ENCODE peak calls at places on chromosomes 3 and 15, in nine cellular contexts. L is HCT116, V is K562, R is stomach, F is H1, K is SK-N-SH, W is transverse colon, Z is endothelial cell of umbilical vein, J is upper lobe of left lung. P is an unnamed sample. For H3K4me1, the result is how much of the 10 kb centered on the place peaks cover.

GRCh38 chr3:31186041-31186440 is 291.6 kb upstream of the GADL1 start:
- DNase-seq in F (no peak), Z (no peak), W (no peak), V (no peak), L (no peak), J (no peak), R (no peak), K (no peak), P (no peak)

GRCh38 chr15:82079736-82080135 is 33.9 kb upstream of the MEX3B start:
- DNase-seq in R (no peak), K (no peak), L (no peak), V (no peak), W (no peak), J (no peak), F (no peak), Z (no peak), P (no peak)

GRCh38 chr3:124558898-124559649 is 171.2 kb upstream of the UMPS start:
- DNase-seq in Z (peak), R (peak), W (peak), L (peak), F (no peak), K (peak), J (peak), V (peak), P (peak)

GRCh38 chr15:70152070-70152480 is 54.4 kb upstream of the TLE3 start:
- DNase-seq in K (no peak), R (peak), W (no peak), L (no peak), Z (peak), V (no peak), F (no peak), J (no peak), P (no peak)

GRCh38 chr3:79012946-79013362 is 754.8 kb downstream of the ROBO1 start:
- DNase-seq in Z (no peak), V (no peak), W (no peak), L (no peak), F (no peak), K (no peak), J (no peak), R (no peak), P (no peak)

GRCh38 chr3:17301271-17301670 is 416.5 kb downstream of the PLCL2 start:
- DNase-seq in F (no peak), L (no peak), V (no peak), R (no peak), J (no peak), Z (no peak), K (no peak), W (no peak), P (no peak)

GRCh38 chr3:55615694-55616310 is 128.7 kb upstream of the WNT5A start:
- DNase-seq in V (no peak), W (no peak), J (no peak), L (no peak), F (no peak), K (no peak), R (no peak), Z (no peak), P (peak)

GRCh38 chr3:41893977-41894376 is 67.9 kb downstream of the ULK4 start:
- DNase-seq in J (no peak), Z (peak), L (peak), F (no peak), K (peak), W (no peak), V (peak), R (no peak), P (no peak)

GRCh38 chr15:55743615-55743978 is 645 bp upstream of the PRTG start:
- DNase-seq in W (no peak), L (no peak), K (no peak), R (no peak), J (no peak), V (no peak), F (no peak), Z (peak), P (no peak)

GRCh38 chr15:62857411-62857853 is 185.1 kb upstream of the TPM1 start:
- DNase-seq in W (no peak), Z (no peak), K (no peak), V (no peak), L (no peak), F (no peak), R (no peak), J (peak), P (no peak)

GRCh38 chr3:35262376-35262775 is 376.9 kb upstream of the ARPP21 start:
- DNase-seq in K (no peak), W (no peak), Z (no peak), J (no peak), R (no peak), F (no peak), L (no peak), V (no peak), P (no peak)

GRCh38 chr3:21654662-21655061 is 96.3 kb downstream of the ZNF385D start:
- DNase-seq in K (no peak), V (no peak), J (no peak), L (no peak), R (no peak), F (no peak), Z (no peak), W (no peak), P (no peak)

GRCh38 chr3:105518806-105519418 is 152.2 kb downstream of the ALCAM start:
- DNase-seq in R (no peak), K (peak), L (peak), W (no peak), V (peak), Z (peak), J (no peak), F (no peak), P (no peak)

GRCh38 chr3:43231276-43232000 is 54.9 kb upstream of the SNRK start:
- DNase-seq in W (no peak), V (no peak), R (no peak), J (no peak), F (no peak), L (no peak), Z (no peak), K (no peak), P (no peak)

GRCh38 chr3:137988152-137988551 is 21.8 kb upstream of the CLDN18 start:
- DNase-seq in L (no peak), K (no peak), Z (no peak), W (no peak), J (peak), F (no peak), R (peak), V (no peak), P (no peak)

GRCh38 chr3:105365536-105366301 is 990 bp upstream of the ALCAM start:
- DNase-seq in Z (no peak), V (no peak), L (no peak), W (no peak), R (peak), J (peak), F (no peak), K (peak), P (no peak)

GRCh38 chr3:138939563-138940241 is 7.2 kb downstream of the FOXL2 start:
- DNase-seq in W (no peak), K (peak), F (peak), J (no peak), V (no peak), L (no peak), Z (no peak), R (no peak), P (no peak)

GRCh38 chr3:22451501-22451900 is 700.5 kb upstream of the ZNF385D start:
- DNase-seq in R (no peak), F (no peak), L (no peak), V (no peak), K (peak), Z (no peak), J (no peak), W (no peak), P (no peak)

GRCh38 chr3:149553781-149554451 is 79.4 kb downstream of the TM4SF4 start:
- DNase-seq in Z (peak), W (peak), J (no peak), R (no peak), F (no peak), V (no peak), L (no peak), K (peak), P (peak)

GRCh38 chr3:44926921-44927320 is 49.1 kb downstream of the ZDHHC3 start:
- DNase-seq in K (no peak), J (no peak), V (peak), W (no peak), F (no peak), L (no peak), Z (no peak), R (no peak), P (no peak)

GRCh38 chr3:177928156-177928555 is 608.1 kb upstream of the KCNMB2 start:
- DNase-seq in R (no peak), Z (no peak), V (no peak), K (no peak), W (no peak), F (no peak), J (no peak), L (peak), P (no peak)

GRCh38 chr3:78497025-78497424 is 1270.8 kb downstream of the ROBO1 start:
- DNase-seq in W (no peak), F (no peak), Z (no peak), K (peak), V (no peak), L (no peak), J (peak), R (no peak), P (no peak)

GRCh38 chr3:30683769-30684168 is 77.4 kb downstream of the TGFBR2 start:
- DNase-seq in Z (no peak), F (no peak), K (no peak), V (no peak), J (no peak), R (no peak), W (no peak), L (no peak), P (no peak)

GRCh38 chr3:116759316-116759715 is 49.7 kb downstream of the TUSC7 start:
- DNase-seq in L (no peak), Z (no peak), K (no peak), J (no peak), F (no peak), V (no peak), W (no peak), R (no peak), P (no peak)

GRCh38 chr3:130963878-130964277 is 62.7 kb downstream of the ASTE1 start:
- DNase-seq in K (no peak), J (no peak), F (no peak), Z (peak), L (peak), W (no peak), R (no peak), V (no peak), P (no peak)

GRCh38 chr3:27293954-27294353 is 75.2 kb downstream of the NEK10 start:
- DNase-seq in J (no peak), W (no peak), K (no peak), Z (no peak), R (no peak), L (no peak), F (no peak), V (no peak), P (no peak)

GRCh38 chr3:42224658-42225421 is 41.1 kb downstream of the CCK start:
- DNase-seq in K (no peak), F (no peak), Z (no peak), R (no peak), L (no peak), V (no peak), W (no peak), J (no peak), P (no peak)

GRCh38 chr15:38217788-38218609 is 34.6 kb upstream of the SPRED1 start:
- DNase-seq in Z (no peak), W (no peak), F (no peak), L (no peak), J (peak), K (no peak), V (no peak), R (no peak), P (no peak)

GRCh38 chr15:65338823-65339222 is 34.3 kb downstream of the RNU5B-1 start:
- DNase-seq in R (no peak), W (no peak), K (no peak), F (no peak), J (no peak), V (no peak), L (no peak), Z (no peak), P (no peak)

GRCh38 chr3:113570158-113570557 is 37.8 kb downstream of the SIDT1 start:
- DNase-seq in K (no peak), J (no peak), Z (no peak), V (no peak), R (no peak), L (no peak), W (no peak), F (no peak), P (no peak)
- TF ChIP-seq POLR2AphosphoS5 in K (no peak), J (no peak), Z (no peak), V (no peak), R (no peak), L (no peak), W (no peak), F (no peak), P (no peak)

DNA sequence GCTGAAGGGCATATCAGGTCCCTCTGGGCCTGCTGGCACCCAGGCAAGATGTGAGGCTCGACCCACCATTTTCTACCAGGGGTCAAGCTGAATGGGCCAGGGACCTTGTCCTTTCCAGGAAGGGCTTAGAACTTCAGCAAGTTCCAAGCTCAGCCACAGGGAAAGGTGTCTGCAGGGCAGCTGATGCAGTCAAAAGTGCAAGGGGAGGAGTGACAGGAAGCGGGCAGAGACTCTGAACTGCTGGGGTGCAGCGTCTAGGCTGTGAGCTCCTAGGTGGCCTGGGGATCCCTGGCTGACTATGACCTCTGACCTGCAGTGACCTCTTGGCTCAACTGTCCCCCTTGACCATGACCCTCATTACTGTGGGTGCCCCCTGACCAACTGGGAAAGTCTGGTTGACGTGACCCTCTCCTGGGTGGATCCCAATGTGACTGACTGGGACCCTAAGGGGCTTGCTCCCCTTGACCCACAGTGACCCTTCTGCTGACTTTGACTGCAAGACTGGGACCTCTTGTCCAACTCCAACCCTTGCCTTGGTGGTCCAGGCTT is 14.4 kb upstream of the SEC13 start:
- DNase-seq in V (no peak), W (no peak), K (no peak), L (no peak), Z (no peak), J (no peak), R (no peak), F (no peak), P (no peak)
- H3K4me1 ChIP-seq in V (under half), W (under half), K (under half), L (under half), Z (under half), J (under half), R (under half), F (under half), P (under half)

GRCh38 chr3:172137287-172138030 is 98.1 kb downstream of the FNDC3B start:
- DNase-seq in L (no peak), K (no peak), V (no peak), Z (peak), J (no peak), F (no peak), R (no peak), W (no peak), P (no peak)

GRCh38 chr3:172139528-172140276 is 100.3 kb downstream of the FNDC3B start:
- DNase-seq in V (no peak), L (no peak), Z (peak), K (no peak), R (no peak), J (no peak), W (no peak), F (no peak), P (no peak)

GRCh38 chr3:172135766-172136729 is 96.7 kb downstream of the FNDC3B start:
- DNase-seq in F (no peak), W (no peak), L (no peak), K (no peak), V (peak), J (no peak), R (no peak), Z (peak), P (no peak)

GRCh38 chr3:172138792-172139507 is 99.6 kb downstream of the FNDC3B start:
- DNase-seq in F (no peak), W (peak), K (no peak), Z (peak), L (no peak), V (peak), J (peak), R (peak), P (no peak)

GRCh38 chr3:172138031-172138538 is 98.7 kb downstream of the FNDC3B start:
- DNase-seq in W (no peak), K (no peak), R (no peak), J (no peak), Z (no peak), F (no peak), L (no peak), V (no peak), P (no peak)
- TF ChIP-seq POLR2AphosphoS5 in W (no peak), K (no peak), R (no peak), J (no peak), Z (peak), F (no peak), L (no peak), V (no peak), P (no peak)

GRCh38 chr3:195909645-195910498 is 1.5 kb upstream of the TNK2 start:
- DNase-seq in V (peak), F (peak), W (peak), Z (peak), J (peak), K (peak), L (peak), R (peak), P (peak)
- H3K4me1 ChIP-seq in V (under half), F (under half), W (under half), Z (under half), J (under half), K (under half), L (half or more), R (under half), P (under half)

GRCh38 chr15:73370151-73370550 is 1.4 kb upstream of the HCN4 start:
- DNase-seq in W (no peak), V (no peak), R (no peak), J (no peak), L (no peak), K (no peak), F (no peak), Z (no peak), P (no peak)

GRCh38 chr15:73366766-73367623 is 1.8 kb downstream of the HCN4 start:
- DNase-seq in F (peak), J (no peak), R (no peak), Z (no peak), L (no peak), W (no peak), V (no peak), K (peak), P (no peak)

GRCh38 chr15:73369073-73369694 is 426 bp upstream of the HCN4 start:
- DNase-seq in J (no peak), K (peak), W (no peak), Z (no peak), V (no peak), R (no peak), L (no peak), F (peak), P (no peak)

GRCh38 chr15:73367624-73368300 is 996 bp downstream of the HCN4 start:
- DNase-seq in Z (no peak), J (no peak), W (no peak), K (peak), L (no peak), F (peak), V (no peak), R (no peak), P (no peak)

DNA sequence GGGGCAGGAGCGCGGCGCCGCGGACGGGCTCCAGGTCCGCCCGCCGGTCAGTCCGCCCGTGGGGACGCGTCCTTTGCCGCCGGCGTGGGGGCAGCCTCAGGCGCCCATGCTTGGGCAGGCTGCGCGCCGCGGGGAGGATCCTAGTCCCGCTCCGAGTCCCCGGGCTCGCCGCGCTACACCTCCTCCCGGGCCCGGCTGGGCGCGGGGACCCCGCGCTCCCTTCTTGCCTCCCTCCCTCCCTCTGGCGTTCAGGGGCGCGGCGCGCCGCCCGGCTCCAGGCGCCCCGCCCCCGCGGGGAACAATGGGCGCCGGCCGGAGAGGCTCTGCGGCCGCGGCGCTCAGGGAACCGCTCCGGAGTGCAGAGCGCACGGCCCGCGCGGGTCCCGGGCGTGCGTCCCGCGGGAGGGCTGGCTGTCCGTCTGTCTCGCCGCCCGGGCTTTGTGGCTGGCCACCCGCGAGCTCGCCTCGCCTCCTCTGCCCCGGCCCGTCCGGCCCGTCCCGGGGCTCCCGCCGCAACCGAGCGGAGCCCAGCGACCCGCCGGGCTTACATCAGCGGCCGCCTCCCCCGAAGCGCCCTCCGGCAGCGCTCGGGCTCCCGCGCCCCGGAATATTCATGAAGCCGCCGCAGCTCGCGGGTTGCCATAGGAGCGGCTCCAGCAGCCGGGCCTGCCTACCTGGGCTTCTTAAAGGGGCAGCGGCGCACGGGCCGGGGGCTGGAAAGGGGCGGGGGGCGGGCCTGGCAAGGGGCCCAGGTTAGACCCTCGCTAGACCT is at the start of gene HCN4:
- DNase-seq in W (no peak), J (no peak), K (peak), V (no peak), R (no peak), L (no peak), F (peak), Z (no peak), P (no peak)
- TF ChIP-seq POLR2AphosphoS5 in W (no peak), J (no peak), K (no peak), V (no peak), R (no peak), L (no peak), F (no peak), Z (no peak), P (no peak)

GRCh38 chr3:188267790-188268333 is 113.9 kb downstream of the LPP start:
- DNase-seq in W (no peak), F (no peak), R (no peak), Z (no peak), K (no peak), L (no peak), J (no peak), V (no peak), P (no peak)

GRCh38 chr3:188270423-188270972 is 116.5 kb downstream of the LPP start:
- DNase-seq in K (no peak), W (no peak), F (no peak), V (no peak), R (no peak), L (no peak), J (no peak), Z (peak), P (peak)

GRCh38 chr3:188268336-188268735 is 114.4 kb downstream of the LPP start:
- DNase-seq in V (no peak), J (no peak), W (no peak), K (no peak), Z (no peak), L (no peak), R (no peak), F (no peak), P (no peak)

GRCh38 chr3:188266581-188267274 is 112.8 kb downstream of the LPP start:
- DNase-seq in K (no peak), J (peak), V (no peak), R (peak), Z (peak), F (no peak), L (no peak), W (peak), P (no peak)

DNA sequence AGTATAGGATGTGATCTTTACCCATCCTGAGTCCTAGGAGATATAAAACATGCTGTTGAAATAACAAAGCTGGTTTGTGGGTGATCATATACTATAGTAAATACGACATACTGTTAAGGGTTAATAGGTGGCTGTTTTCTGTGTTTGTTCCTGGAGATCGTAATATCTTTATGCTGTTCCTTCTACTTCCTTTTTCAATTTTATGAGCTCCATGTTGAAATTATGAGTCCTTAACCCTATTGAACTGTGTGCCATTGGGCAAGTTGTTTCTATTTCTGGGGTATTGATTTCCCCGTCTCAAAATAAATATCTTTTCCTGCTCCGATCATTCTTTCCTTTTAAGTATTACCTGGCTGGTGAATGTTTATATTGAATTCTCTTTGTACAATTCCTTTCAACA is 115.1 kb downstream of the LPP start:
- DNase-seq in R (no peak), W (no peak), Z (no peak), F (no peak), L (no peak), V (no peak), J (no peak), K (no peak), P (no peak)
- H3K4me1 ChIP-seq in R (half or more), W (half or more), Z (half or more), F (under half), L (half or more), V (under half), J (half or more), K (under half), P (under half)